ENCODE peak calls at places on chromosomes 1 and 21, in seven cellular contexts. H is tibial nerve, E is esophagus squamous epithelium, W is suprapubic skin, I is lower leg skin, F is IMR-90, A is uterus. S is an unnamed sample.

GRCh38 chr1:17672226-17672625 is 82.9 kb upstream of the ACTL8 start:
- DNase-seq in H (no peak), E (no peak), W (no peak), I (no peak), F (no peak), A (no peak), S (no peak)

GRCh38 chr1:35717911-35718476 is 690 bp downstream of the C1orf216 start:
- DNase-seq in H (peak), E (no peak), W (peak), I (peak), F (peak), A (peak), S (peak)

GRCh38 chr1:7707527-7707926 is 63.6 kb upstream of the VAMP3 start:
- DNase-seq in H (no peak), E (no peak), W (no peak), I (no peak), F (peak), A (no peak), S (no peak)

GRCh38 chr1:82139751-82140468 is 339.2 kb downstream of the ADGRL2 start:
- DNase-seq in H (no peak), E (no peak), W (no peak), I (no peak), F (no peak), A (no peak), S (no peak)

GRCh38 chr1:22339237-22339636 is 112.4 kb upstream of the ZBTB40 start:
- DNase-seq in H (no peak), E (no peak), W (no peak), I (no peak), F (no peak), A (no peak), S (no peak)

GRCh38 chr1:98817830-98818229 is 156.3 kb downstream of the SNX7 start:
- DNase-seq in H (no peak), E (no peak), W (no peak), I (no peak), F (no peak), A (no peak), S (no peak)

GRCh38 chr1:210696709-210697108 is 368.0 kb downstream of the HHAT start:
- DNase-seq in H (no peak), E (no peak), W (no peak), I (no peak), F (no peak), A (no peak), S (no peak)

GRCh38 chr1:28602536-28603439 is 10.7 kb downstream of the RAB42 start:
- DNase-seq in H (peak), E (no peak), W (no peak), I (no peak), F (peak), A (peak), S (no peak)

GRCh38 chr1:3058263-3059030 is 10.6 kb upstream of the PRDM16 start:
- DNase-seq in H (no peak), E (no peak), W (peak), I (peak), F (no peak), A (no peak), S (no peak)

GRCh38 chr1:67855944-67856343 is 22.7 kb upstream of the GNG12 start:
- DNase-seq in H (no peak), E (no peak), W (no peak), I (no peak), F (peak), A (no peak), S (no peak)

GRCh38 chr1:83996621-83997020 is 2.3 kb downstream of the TTLL7 start:
- DNase-seq in H (no peak), E (no peak), W (no peak), I (no peak), F (peak), A (no peak), S (peak)

GRCh38 chr1:155481761-155482160 is 80.8 kb downstream of the ASH1L start:
- DNase-seq in H (no peak), E (no peak), W (no peak), I (no peak), F (no peak), A (no peak), S (no peak)
- TF ChIP-seq POLR2A in H (no peak), E (no peak), W (no peak), I (no peak), F (no peak), A (no peak), S (no peak)

GRCh38 chr1:181647314-181648035 is 164.2 kb downstream of the CACNA1E start:
- DNase-seq in H (no peak), E (no peak), W (no peak), I (no peak), F (no peak), A (no peak), S (no peak)

GRCh38 chr1:181643631-181644030 is 160.3 kb downstream of the CACNA1E start:
- DNase-seq in H (no peak), E (no peak), W (no peak), I (no peak), F (no peak), A (no peak), S (no peak)

GRCh38 chr1:181646723-181647122 is 163.4 kb downstream of the CACNA1E start:
- DNase-seq in H (no peak), E (no peak), W (no peak), I (no peak), F (no peak), A (no peak), S (no peak)

GRCh38 chr1:181640959-181641358 is 157.6 kb downstream of the CACNA1E start:
- DNase-seq in H (no peak), E (no peak), W (no peak), I (no peak), F (no peak), A (no peak), S (no peak)

GRCh38 chr1:181645171-181645570 is 161.9 kb downstream of the CACNA1E start:
- DNase-seq in H (no peak), E (no peak), W (no peak), I (no peak), F (no peak), A (no peak), S (no peak)
- TF ChIP-seq POLR2A in H (no peak), E (no peak), W (no peak), I (no peak), F (no peak), A (no peak), S (no peak)

GRCh38 chr1:1889847-1890505 is 911 bp downstream of the GNB1 start:
- DNase-seq in H (peak), E (no peak), W (no peak), I (no peak), F (peak), A (no peak), S (no peak)

GRCh38 chr1:1889090-1889750 is 1.7 kb downstream of the GNB1 start:
- DNase-seq in H (no peak), E (no peak), W (no peak), I (no peak), F (peak), A (no peak), S (no peak)

GRCh38 chr1:1891349-1892078 is 627 bp upstream of the GNB1 start:
- DNase-seq in H (peak), E (no peak), W (no peak), I (peak), F (peak), A (peak), S (peak)

GRCh38 chr1:1892079-1892762 is 1.3 kb upstream of the GNB1 start:
- DNase-seq in H (no peak), E (no peak), W (no peak), I (no peak), F (no peak), A (no peak), S (no peak)

DNA sequence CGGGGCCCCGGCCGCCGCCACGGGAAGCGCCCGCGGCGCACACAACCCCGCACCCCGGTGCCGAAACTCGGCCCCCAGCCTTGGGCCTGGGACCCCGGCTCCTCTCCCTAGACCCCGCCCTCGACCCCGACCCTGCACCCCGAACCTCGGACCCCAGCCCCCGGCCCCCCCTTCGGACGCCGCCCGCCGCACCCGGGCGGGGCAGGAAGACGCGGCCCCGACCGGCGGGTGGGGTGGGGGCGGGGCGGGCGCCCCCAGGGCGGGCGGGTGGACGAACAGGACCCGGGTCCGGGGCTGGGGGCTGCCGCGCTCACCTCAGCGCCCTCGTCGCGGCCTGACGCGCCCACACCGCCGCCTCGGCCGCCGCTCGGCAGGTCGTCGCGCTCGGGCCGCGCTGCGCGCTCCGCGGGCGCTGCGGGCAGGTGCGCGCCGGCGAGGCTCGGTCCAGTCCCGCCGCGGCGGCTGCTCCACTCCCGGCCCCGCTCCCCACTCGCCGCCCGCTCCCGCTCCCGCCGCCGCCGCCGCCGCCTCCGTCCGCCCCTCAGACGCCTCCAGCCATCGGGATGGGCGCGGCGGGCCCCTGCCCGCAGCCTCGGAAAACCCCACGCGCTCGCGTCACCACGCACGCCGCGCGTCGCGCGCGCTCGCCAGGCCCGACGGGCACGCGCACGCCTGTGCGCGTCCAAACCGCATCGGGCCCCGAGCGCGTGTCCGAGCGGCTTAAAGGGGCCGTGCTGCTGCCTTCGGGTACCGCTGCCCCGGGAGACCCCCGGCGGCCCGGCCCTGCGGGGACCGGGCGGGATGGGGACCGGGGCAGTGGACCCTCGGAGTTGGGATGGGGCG is at the start of gene GNB1:
- DNase-seq in H (peak), E (no peak), W (peak), I (peak), F (peak), A (peak), S (peak)
- TF ChIP-seq POLR2A in H (peak), E (peak), W (peak), I (peak), F (peak), A (peak), S (peak)

DNA sequence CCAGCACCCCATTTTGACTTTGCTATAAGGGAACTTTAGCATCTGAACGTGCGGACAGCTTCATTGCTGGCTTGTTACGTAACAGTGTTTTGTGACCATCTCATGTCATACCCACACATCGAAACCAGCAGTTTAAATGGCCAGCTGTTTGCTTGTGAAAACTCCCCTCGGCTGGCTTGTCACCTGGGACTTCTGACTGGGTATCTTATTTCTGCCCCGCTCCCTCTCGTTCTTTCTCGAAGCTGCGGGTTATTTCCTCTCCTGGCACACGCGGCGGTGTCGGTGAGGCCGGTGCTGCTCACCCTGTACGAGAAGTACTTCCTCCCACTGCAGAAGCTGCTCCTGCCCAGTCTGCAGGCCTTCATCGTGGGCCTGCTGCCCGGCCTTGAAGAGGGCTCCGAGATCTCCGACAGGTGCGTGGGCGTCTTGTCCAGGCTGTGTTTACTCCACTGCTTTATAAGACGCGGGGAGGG is 43.5 kb downstream of the DOP1B start:
- DNase-seq in H (no peak), E (no peak), W (no peak), I (no peak), F (no peak), A (no peak), S (no peak)
- TF ChIP-seq POLR2A in H (no peak), E (no peak), W (no peak), I (no peak), F (no peak), A (no peak), S (no peak)

GRCh38 chr1:241640149-241640866 is at the start of the genes CHML and OPN3:
- DNase-seq in H (peak), E (peak), W (peak), I (peak), F (peak), A (peak), S (peak)
- TF ChIP-seq POLR2A in H (peak), E (peak), W (peak), I (no peak), F (peak), A (peak), S (peak)